ENCODE peak calls at places on chromosome 18, in six cellular contexts. X is mesendoderm, S is H1, Y is mesenchymal stem cell, P is IMR-90, F is trophoblast cell. N is an unnamed sample.

GRCh38 chr18:13823707-13824395 is at the start of gene MC5R:
- DNase-seq in X (peak; percentile 72), S (peak; percentile 95), Y (peak; percentile 18), P (peak; percentile 25), F (peak; percentile 30), N (peak; percentile 68)

GRCh38 chr18:50189160-50189559 is 5.8 kb downstream of the MYO5B start:
- DNase-seq in X (no peak), S (no peak), Y (no peak), P (no peak), F (no peak), N (no peak)

GRCh38 chr18:23626451-23627279 is 36.0 kb downstream of the ANKRD29 start:
- DNase-seq in X (no peak), S (no peak), Y (no peak), P (peak; percentile 73), F (no peak), N (no peak)

GRCh38 chr18:43277164-43277600 is at the start of gene SYT4:
- DNase-seq in X (peak; percentile 96), S (peak; percentile 80), Y (peak; percentile 78), P (peak; percentile 7), F (peak; percentile 30), N (peak; percentile 69)

GRCh38 chr18:2911533-2911932 is 64.7 kb downstream of the EMILIN2 start:
- DNase-seq in X (no peak), S (no peak), Y (no peak), P (no peak), F (no peak), N (no peak)

GRCh38 chr18:13377496-13377895 is 158.9 kb downstream of the LDLRAD4 start:
- DNase-seq in X (no peak), S (no peak), Y (peak; percentile 3), P (peak; percentile 13), F (peak; percentile 38), N (no peak)

GRCh38 chr18:31041346-31042067 is 1.0 kb downstream of the DSC3 start:
- DNase-seq in X (peak; percentile 43), S (peak; percentile 60), Y (peak; percentile 40), P (no peak), F (peak; percentile 18), N (peak; percentile 27)

GRCh38 chr18:24850532-24850931 is 390.1 kb downstream of the HRH4 start:
- DNase-seq in X (no peak), S (no peak), Y (no peak), P (no peak), F (no peak), N (no peak)

GRCh38 chr18:3450358-3451107 is 561 bp downstream of the TGIF1 start:
- DNase-seq in X (no peak), S (no peak), Y (peak; percentile 82), P (peak; percentile 73), F (peak; percentile 38), N (peak; percentile 23)

DNA sequence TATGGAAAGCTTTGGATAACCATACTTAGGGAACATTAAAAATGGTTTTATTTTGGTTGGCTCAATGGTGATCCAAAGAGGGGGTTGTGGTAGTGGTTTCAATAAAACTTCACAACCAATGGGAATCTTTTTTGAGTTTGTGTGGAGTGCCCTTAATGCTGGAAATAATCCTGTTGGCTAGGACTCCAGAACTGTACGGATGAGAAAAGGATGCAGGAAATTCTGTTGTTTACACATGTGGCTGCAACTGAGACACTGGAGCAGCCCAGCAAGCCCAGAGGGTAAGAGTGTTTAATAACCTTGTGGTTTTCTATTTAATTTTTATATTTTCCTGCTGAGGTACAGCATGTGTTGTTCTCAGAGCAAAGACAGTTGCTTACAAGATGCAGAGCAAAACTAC is at the start of gene CCDC102B:
- DNase-seq in X (no peak), S (no peak), Y (peak; percentile 86), P (peak; percentile 94), F (no peak), N (no peak)
- H3K4me3 ChIP-seq in X (no peak within 1 kb of the TSS), S (no peak within 1 kb of the TSS), Y (no peak within 1 kb of the TSS), P (no peak within 1 kb of the TSS), F (no peak within 1 kb of the TSS), N (peak within 1 kb of the TSS; percentile 19)

GRCh38 chr18:62732631-62733030 is 17.3 kb downstream of the PHLPP1 start:
- DNase-seq in X (no peak), S (no peak), Y (no peak), P (no peak), F (no peak), N (no peak)

GRCh38 chr18:62737474-62737873 is 22.1 kb downstream of the PHLPP1 start:
- DNase-seq in X (peak; percentile 77), S (no peak), Y (no peak), P (no peak), F (no peak), N (no peak)

GRCh38 chr18:62735387-62735786 is 20.0 kb downstream of the PHLPP1 start:
- DNase-seq in X (no peak), S (no peak), Y (no peak), P (no peak), F (no peak), N (no peak)

GRCh38 chr18:62738638-62739037 is 23.3 kb downstream of the PHLPP1 start:
- DNase-seq in X (no peak), S (no peak), Y (no peak), P (no peak), F (no peak), N (no peak)

DNA sequence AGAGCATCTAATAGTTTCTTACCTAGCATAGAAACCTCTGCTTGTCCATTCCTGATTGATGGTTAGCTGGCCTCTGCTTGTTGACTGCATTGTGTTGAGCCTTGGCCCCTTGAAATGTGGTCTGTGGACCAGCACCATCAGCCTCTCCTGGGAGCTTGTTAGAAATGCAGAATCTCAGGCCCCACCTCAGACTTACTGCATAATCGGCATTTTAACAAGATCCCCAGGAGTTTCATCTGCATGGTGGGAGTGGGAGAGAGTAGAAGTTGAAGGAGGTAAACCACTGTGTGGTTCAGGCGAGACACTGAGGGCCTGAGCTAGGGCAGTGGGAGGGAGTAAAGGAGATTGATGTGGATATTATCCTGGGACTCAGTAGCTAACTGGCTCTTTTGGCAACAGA is 20.7 kb downstream of the PHLPP1 start:
- DNase-seq in X (no peak), S (no peak), Y (no peak), P (no peak), F (no peak), N (no peak)
- H2AK5ac ChIP-seq in X (no peak overlapping the region), S (peak overlapping the region; percentile 11), Y (no peak overlapping the region), P (no peak overlapping the region), F (no peak overlapping the region), N (no peak overlapping the region)

GRCh38 chr18:21457179-21457535 is 143.3 kb downstream of the ESCO1 start:
- DNase-seq in X (no peak), S (no peak), Y (no peak), P (peak; percentile 9), F (no peak), N (no peak)

GRCh38 chr18:21458322-21458721 is 142.2 kb downstream of the ESCO1 start:
- DNase-seq in X (no peak), S (no peak), Y (no peak), P (no peak), F (no peak), N (no peak)

GRCh38 chr18:21459706-21460286 is 140.7 kb downstream of the ESCO1 start:
- DNase-seq in X (no peak), S (no peak), Y (no peak), P (no peak), F (no peak), N (no peak)

GRCh38 chr18:21456428-21457178 is 143.9 kb downstream of the ESCO1 start:
- DNase-seq in X (no peak), S (no peak), Y (no peak), P (no peak), F (no peak), N (no peak)

DNA sequence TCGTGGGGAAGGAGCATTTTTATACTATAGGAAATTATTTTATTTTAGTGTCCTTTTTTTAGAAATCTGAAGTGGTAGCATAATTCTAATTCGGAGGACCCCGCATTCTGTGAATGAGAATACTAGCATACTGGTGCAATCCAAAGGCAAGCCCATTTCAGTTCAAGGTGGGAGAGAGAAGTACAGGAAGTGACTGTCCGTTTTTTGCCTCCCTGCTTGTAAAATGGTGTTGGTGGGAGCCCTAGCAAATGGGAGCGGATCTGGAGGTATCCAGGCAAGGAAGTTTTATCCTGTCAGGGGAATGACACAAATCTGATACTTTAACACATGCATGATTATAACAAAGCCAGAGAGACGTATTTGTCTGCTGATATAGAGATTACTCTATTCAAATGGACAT is 141.7 kb downstream of the ESCO1 start:
- DNase-seq in X (no peak), S (no peak), Y (no peak), P (no peak), F (no peak), N (no peak)
- H3K4me3 ChIP-seq in X (no peak overlapping the region), S (no peak overlapping the region), Y (no peak overlapping the region), P (no peak overlapping the region), F (no peak overlapping the region), N (no peak overlapping the region)

GRCh38 chr18:62759704-62760402 is 44.5 kb downstream of the PHLPP1 start:
- DNase-seq in X (peak; percentile 71), S (no peak), Y (no peak), P (peak; percentile 76), F (no peak), N (no peak)
- H2AK5ac ChIP-seq in X (no peak overlapping the region), S (peak overlapping the region; percentile 17), Y (no peak overlapping the region), P (peak overlapping the region; percentile 5), F (no peak overlapping the region), N (no peak overlapping the region)

GRCh38 chr18:32437080-32437834 is 33.4 kb downstream of the GAREM1 start:
- DNase-seq in X (no peak), S (no peak), Y (no peak), P (no peak), F (no peak), N (no peak)

GRCh38 chr18:32440478-32440877 is 30.2 kb downstream of the GAREM1 start:
- DNase-seq in X (no peak), S (no peak), Y (no peak), P (no peak), F (no peak), N (no peak)

GRCh38 chr18:32439802-32440201 is 30.9 kb downstream of the GAREM1 start:
- DNase-seq in X (peak; percentile 60), S (no peak), Y (no peak), P (no peak), F (no peak), N (no peak)

GRCh38 chr18:32439241-32439640 is 31.4 kb downstream of the GAREM1 start:
- DNase-seq in X (no peak), S (no peak), Y (no peak), P (no peak), F (no peak), N (no peak)

GRCh38 chr18:32438173-32438572 is 32.5 kb downstream of the GAREM1 start:
- DNase-seq in X (no peak), S (no peak), Y (no peak), P (no peak), F (no peak), N (no peak)
- H3K4me3 ChIP-seq in X (no peak overlapping the region), S (no peak overlapping the region), Y (no peak overlapping the region), P (no peak overlapping the region), F (no peak overlapping the region), N (no peak overlapping the region)